ENCODE peak calls at places on chromosome X, in five cellular contexts. One of them, this sample, is unnamed.
A peak's percentile ranks its signal among the peaks of the same experiment; 100 is the strongest.

GRCh38 chrX:7801706-7802105 is 41.3 kb upstream of the VCX start:
- DNase-seq in CD4-positive, alpha-beta T cell: no peak
- DNase-seq in endodermal cell: no peak
- DNase-seq in upper lobe of right lung: no peak
- DNase-seq in CD8-positive, alpha-beta T cell: no peak
- DNase-seq in this sample: no peak

GRCh38 chrX:80812176-80812575 is 2.5 kb upstream of the BRWD3 start:
- DNase-seq in endodermal cell: peak; percentile 75
- DNase-seq in CD4-positive, alpha-beta T cell: peak; percentile 23
- DNase-seq in CD8-positive, alpha-beta T cell: peak; percentile 31
- DNase-seq in upper lobe of right lung: no peak
- DNase-seq in this sample: peak; percentile 5

GRCh38 chrX:9148626-9149385 is 114.9 kb upstream of the FAM9B start:
- DNase-seq in upper lobe of right lung: no peak
- DNase-seq in CD4-positive, alpha-beta T cell: no peak
- DNase-seq in endodermal cell: peak; percentile 86
- DNase-seq in CD8-positive, alpha-beta T cell: no peak
- DNase-seq in this sample: no peak

GRCh38 chrX:9866633-9867032 is 80.4 kb downstream of the SHROOM2 start:
- DNase-seq in upper lobe of right lung: no peak
- DNase-seq in endodermal cell: no peak
- DNase-seq in CD8-positive, alpha-beta T cell: no peak
- DNase-seq in CD4-positive, alpha-beta T cell: no peak
- DNase-seq in this sample: no peak

GRCh38 chrX:134547047-134547679 is 87.2 kb downstream of the HPRT1 start:
- DNase-seq in CD8-positive, alpha-beta T cell: no peak
- DNase-seq in endodermal cell: no peak
- DNase-seq in CD4-positive, alpha-beta T cell: no peak
- DNase-seq in upper lobe of right lung: no peak
- DNase-seq in this sample: no peak

GRCh38 chrX:48958635-48959094 is 1.3 kb upstream of the OTUD5 start:
- DNase-seq in CD4-positive, alpha-beta T cell: no peak
- DNase-seq in upper lobe of right lung: peak; percentile 64
- DNase-seq in endodermal cell: no peak
- DNase-seq in CD8-positive, alpha-beta T cell: no peak
- DNase-seq in this sample: no peak

GRCh38 chrX:72094894-72095293 is 36.8 kb downstream of the RTL5 start:
- DNase-seq in upper lobe of right lung: no peak
- DNase-seq in endodermal cell: peak; percentile 69
- DNase-seq in CD4-positive, alpha-beta T cell: peak; percentile 55
- DNase-seq in CD8-positive, alpha-beta T cell: peak; percentile 54
- DNase-seq in this sample: peak; percentile 68

GRCh38 chrX:4935846-4936245 is 1222.4 kb upstream of the PRKX start:
- DNase-seq in endodermal cell: no peak
- DNase-seq in CD8-positive, alpha-beta T cell: no peak
- DNase-seq in upper lobe of right lung: no peak
- DNase-seq in CD4-positive, alpha-beta T cell: no peak
- DNase-seq in this sample: no peak

GRCh38 chrX:40127052-40127451 is 29.3 kb upstream of the BCOR start:
- DNase-seq in CD4-positive, alpha-beta T cell: no peak
- DNase-seq in endodermal cell: no peak
- DNase-seq in CD8-positive, alpha-beta T cell: no peak
- DNase-seq in upper lobe of right lung: no peak
- DNase-seq in this sample: no peak

GRCh38 chrX:141924293-141924692 is 20.6 kb downstream of the MAGEC1 start:
- DNase-seq in CD4-positive, alpha-beta T cell: no peak
- DNase-seq in upper lobe of right lung: no peak
- DNase-seq in endodermal cell: no peak
- DNase-seq in CD8-positive, alpha-beta T cell: no peak
- DNase-seq in this sample: no peak

GRCh38 chrX:8345473-8345872 is 119.2 kb upstream of the VCX3B start:
- DNase-seq in endodermal cell: no peak
- DNase-seq in upper lobe of right lung: no peak
- DNase-seq in CD4-positive, alpha-beta T cell: no peak
- DNase-seq in CD8-positive, alpha-beta T cell: no peak
- DNase-seq in this sample: no peak

GRCh38 chrX:39728852-39729587 is 368.7 kb downstream of the BCOR start:
- DNase-seq in endodermal cell: peak; percentile 53
- DNase-seq in CD4-positive, alpha-beta T cell: no peak
- DNase-seq in upper lobe of right lung: no peak
- DNase-seq in CD8-positive, alpha-beta T cell: no peak
- DNase-seq in this sample: no peak

GRCh38 chrX:47707031-47707780 is 48.2 kb upstream of the UXT start:
- DNase-seq in endodermal cell: no peak
- DNase-seq in CD8-positive, alpha-beta T cell: no peak
- DNase-seq in upper lobe of right lung: no peak
- DNase-seq in CD4-positive, alpha-beta T cell: no peak
- DNase-seq in this sample: no peak

GRCh38 chrX:72470111-72470510 is 102.5 kb downstream of the HDAC8 start:
- DNase-seq in CD4-positive, alpha-beta T cell: no peak
- DNase-seq in endodermal cell: no peak
- DNase-seq in upper lobe of right lung: no peak
- DNase-seq in CD8-positive, alpha-beta T cell: no peak
- DNase-seq in this sample: no peak

GRCh38 chrX:2384486-2384885 is 116.3 kb downstream of the DHRSX start:
- DNase-seq in upper lobe of right lung: no peak
- DNase-seq in endodermal cell: no peak
- DNase-seq in CD8-positive, alpha-beta T cell: no peak
- DNase-seq in CD4-positive, alpha-beta T cell: no peak
- DNase-seq in this sample: no peak

GRCh38 chrX:19810809-19811208 is 76.6 kb downstream of the SH3KBP1 start:
- DNase-seq in CD4-positive, alpha-beta T cell: no peak
- DNase-seq in endodermal cell: no peak
- DNase-seq in upper lobe of right lung: no peak
- DNase-seq in CD8-positive, alpha-beta T cell: no peak
- DNase-seq in this sample: no peak

GRCh38 chrX:94937491-94937890 is 1263.5 kb downstream of the FAM133A start:
- DNase-seq in CD4-positive, alpha-beta T cell: no peak
- DNase-seq in upper lobe of right lung: no peak
- DNase-seq in endodermal cell: no peak
- DNase-seq in CD8-positive, alpha-beta T cell: no peak
- DNase-seq in this sample: no peak

GRCh38 chrX:138345801-138346200 is 365.7 kb downstream of the FGF13 start:
- DNase-seq in CD4-positive, alpha-beta T cell: no peak
- DNase-seq in CD8-positive, alpha-beta T cell: no peak
- DNase-seq in upper lobe of right lung: no peak
- DNase-seq in endodermal cell: no peak
- DNase-seq in this sample: no peak

GRCh38 chrX:8179653-8180052 is 8.6 kb upstream of the VCX2 start:
- DNase-seq in CD8-positive, alpha-beta T cell: no peak
- DNase-seq in endodermal cell: no peak
- DNase-seq in CD4-positive, alpha-beta T cell: no peak
- DNase-seq in upper lobe of right lung: no peak
- DNase-seq in this sample: no peak

GRCh38 chrX:42946544-42947223 is 168.7 kb upstream of the PPP1R2C start:
- DNase-seq in CD4-positive, alpha-beta T cell: peak; percentile 17
- DNase-seq in CD8-positive, alpha-beta T cell: no peak
- DNase-seq in endodermal cell: no peak
- DNase-seq in upper lobe of right lung: no peak
- DNase-seq in this sample: no peak

GRCh38 chrX:153238361-153238760 is 59.3 kb downstream of the MAGEA1 start:
- DNase-seq in CD4-positive, alpha-beta T cell: no peak
- DNase-seq in upper lobe of right lung: no peak
- DNase-seq in endodermal cell: no peak
- DNase-seq in CD8-positive, alpha-beta T cell: no peak
- DNase-seq in this sample: no peak

GRCh38 chrX:140762061-140762460 is 52.5 kb downstream of the LINC00632 start:
- DNase-seq in CD8-positive, alpha-beta T cell: peak; percentile 17
- DNase-seq in endodermal cell: peak; percentile 77
- DNase-seq in upper lobe of right lung: no peak
- DNase-seq in CD4-positive, alpha-beta T cell: peak; percentile 5
- DNase-seq in this sample: peak; percentile 17

GRCh38 chrX:550514-550913 is 80.1 kb upstream of the SHOX start:
- DNase-seq in upper lobe of right lung: no peak
- DNase-seq in endodermal cell: no peak
- DNase-seq in CD8-positive, alpha-beta T cell: no peak
- DNase-seq in CD4-positive, alpha-beta T cell: no peak
- DNase-seq in this sample: no peak

GRCh38 chrX:551306-551705 is 79.3 kb upstream of the SHOX start:
- DNase-seq in CD8-positive, alpha-beta T cell: no peak
- DNase-seq in CD4-positive, alpha-beta T cell: no peak
- DNase-seq in endodermal cell: no peak
- DNase-seq in upper lobe of right lung: no peak
- DNase-seq in this sample: no peak

GRCh38 chrX:554271-554670 is 76.3 kb upstream of the SHOX start:
- DNase-seq in upper lobe of right lung: no peak
- DNase-seq in endodermal cell: no peak
- DNase-seq in CD4-positive, alpha-beta T cell: no peak
- DNase-seq in CD8-positive, alpha-beta T cell: no peak
- DNase-seq in this sample: no peak

GRCh38 chrX:552496-552895 is 78.1 kb upstream of the SHOX start:
- DNase-seq in CD4-positive, alpha-beta T cell: no peak
- DNase-seq in CD8-positive, alpha-beta T cell: no peak
- DNase-seq in endodermal cell: no peak
- DNase-seq in upper lobe of right lung: no peak
- DNase-seq in this sample: no peak

DNA sequence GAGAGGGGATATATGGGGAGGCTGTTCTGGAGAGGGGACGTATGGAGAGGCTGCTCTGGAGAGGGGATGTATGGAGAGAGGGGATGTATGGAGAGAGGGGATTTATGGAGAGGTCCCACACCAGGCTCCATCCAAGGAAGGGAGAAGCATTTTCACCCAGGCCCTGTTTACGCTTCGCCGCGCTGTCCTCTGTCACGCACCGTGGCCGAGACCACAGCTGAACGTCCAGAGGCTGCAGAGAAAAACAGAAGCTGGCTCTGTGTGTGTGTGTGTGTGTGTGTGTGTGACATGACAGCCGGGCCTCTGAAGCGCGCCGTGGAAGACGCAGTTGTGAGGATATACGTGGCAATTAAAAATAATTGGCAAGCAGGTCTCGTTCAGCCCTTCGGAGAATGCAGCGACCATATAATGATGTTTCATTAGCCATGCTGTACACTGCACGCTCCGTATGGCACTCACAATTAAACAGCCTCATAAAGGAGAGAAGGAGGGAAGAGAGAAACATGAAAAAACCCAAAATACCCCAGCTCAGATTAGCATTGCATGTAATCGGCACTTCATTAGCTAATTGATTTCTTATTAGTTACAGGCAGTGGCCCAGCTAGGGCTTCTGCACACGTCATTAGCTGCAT is 74.9 kb upstream of the SHOX start:
- DNase-seq in upper lobe of right lung: no peak
- DNase-seq in CD4-positive, alpha-beta T cell: no peak
- DNase-seq in CD8-positive, alpha-beta T cell: no peak
- DNase-seq in endodermal cell: no peak
- DNase-seq in this sample: no peak
- H3K9me3 ChIP-seq in upper lobe of right lung: no peaks in the 10 kb centered on the region
- H3K9me3 ChIP-seq in CD4-positive, alpha-beta T cell: no peaks in the 10 kb centered on the region
- H3K9me3 ChIP-seq in CD8-positive, alpha-beta T cell: peaks cover 3% of the 10 kb centered on the region
- H3K9me3 ChIP-seq in endodermal cell: no peaks in the 10 kb centered on the region
- H3K9me3 ChIP-seq in this sample: peaks cover 2% of the 10 kb centered on the region

GRCh38 chrX:1242901-1243402 is 25.7 kb upstream of the CSF2RA start:
- DNase-seq in CD8-positive, alpha-beta T cell: no peak
- DNase-seq in CD4-positive, alpha-beta T cell: no peak
- DNase-seq in upper lobe of right lung: no peak
- DNase-seq in endodermal cell: peak; percentile 82
- DNase-seq in this sample: no peak

GRCh38 chrX:1248381-1249061 is 20.1 kb upstream of the CSF2RA start:
- DNase-seq in CD8-positive, alpha-beta T cell: no peak
- DNase-seq in upper lobe of right lung: no peak
- DNase-seq in CD4-positive, alpha-beta T cell: no peak
- DNase-seq in endodermal cell: peak; percentile 96
- DNase-seq in this sample: no peak

GRCh38 chrX:1249101-1249887 is 19.3 kb upstream of the CSF2RA start:
- DNase-seq in CD4-positive, alpha-beta T cell: peak; percentile 63
- DNase-seq in CD8-positive, alpha-beta T cell: peak; percentile 28
- DNase-seq in endodermal cell: peak; percentile 88
- DNase-seq in upper lobe of right lung: peak; percentile 78
- DNase-seq in this sample: no peak

GRCh38 chrX:1244164-1245076 is 24.2 kb upstream of the CSF2RA start:
- DNase-seq in endodermal cell: peak; percentile 93
- DNase-seq in CD4-positive, alpha-beta T cell: peak; percentile 8
- DNase-seq in CD8-positive, alpha-beta T cell: no peak
- DNase-seq in upper lobe of right lung: no peak
- DNase-seq in this sample: no peak

DNA sequence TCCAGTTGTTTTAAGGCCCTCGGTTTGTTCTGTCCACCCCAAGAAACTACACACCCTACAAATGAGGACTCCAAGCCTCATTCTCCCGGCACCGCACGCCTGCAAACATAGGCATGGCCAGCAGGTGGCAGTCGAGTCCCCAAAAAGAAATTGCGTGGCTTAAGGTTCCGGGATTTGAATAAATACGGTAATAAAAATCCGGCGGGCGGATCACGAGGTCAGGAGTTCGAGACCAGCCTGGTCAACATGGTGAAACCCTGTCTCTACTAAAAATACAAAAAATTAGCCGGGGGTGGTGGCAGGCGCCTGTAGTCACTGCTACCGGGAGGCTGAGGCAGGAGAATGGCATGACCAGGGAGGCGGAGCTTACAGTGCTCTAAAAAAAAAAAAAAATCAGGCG is 21.8 kb upstream of the CSF2RA start:
- DNase-seq in CD8-positive, alpha-beta T cell: peak; percentile 79
- DNase-seq in CD4-positive, alpha-beta T cell: peak; percentile 77
- DNase-seq in upper lobe of right lung: peak; percentile 83
- DNase-seq in endodermal cell: peak; percentile 97
- DNase-seq in this sample: peak; percentile 78
- H3K9me3 ChIP-seq in CD8-positive, alpha-beta T cell: no peaks in the 10 kb centered on the region
- H3K9me3 ChIP-seq in CD4-positive, alpha-beta T cell: no peaks in the 10 kb centered on the region
- H3K9me3 ChIP-seq in upper lobe of right lung: no peaks in the 10 kb centered on the region
- H3K9me3 ChIP-seq in endodermal cell: peaks cover 2% of the 10 kb centered on the region
- H3K9me3 ChIP-seq in this sample: no peaks in the 10 kb centered on the region

GRCh38 chrX:145735036-145735435 is 82.6 kb upstream of the SLITRK2 start:
- DNase-seq in endodermal cell: no peak
- DNase-seq in CD8-positive, alpha-beta T cell: no peak
- DNase-seq in upper lobe of right lung: no peak
- DNase-seq in CD4-positive, alpha-beta T cell: no peak
- DNase-seq in this sample: no peak
- H3K9me3 ChIP-seq in endodermal cell: peaks cover 26% of the 10 kb centered on the region
- H3K9me3 ChIP-seq in CD8-positive, alpha-beta T cell: no peaks in the 10 kb centered on the region
- H3K9me3 ChIP-seq in upper lobe of right lung: no peaks in the 10 kb centered on the region
- H3K9me3 ChIP-seq in CD4-positive, alpha-beta T cell: no peaks in the 10 kb centered on the region
- H3K9me3 ChIP-seq in this sample: no peaks in the 10 kb centered on the region

GRCh38 chrX:68789966-68790365 is 38.9 kb upstream of the EFNB1 start:
- DNase-seq in CD8-positive, alpha-beta T cell: no peak
- DNase-seq in CD4-positive, alpha-beta T cell: no peak
- DNase-seq in endodermal cell: no peak
- DNase-seq in upper lobe of right lung: no peak
- DNase-seq in this sample: no peak

GRCh38 chrX:68794486-68794885 is 34.3 kb upstream of the EFNB1 start:
- DNase-seq in upper lobe of right lung: no peak
- DNase-seq in CD8-positive, alpha-beta T cell: no peak
- DNase-seq in endodermal cell: no peak
- DNase-seq in CD4-positive, alpha-beta T cell: no peak
- DNase-seq in this sample: no peak

GRCh38 chrX:68795741-68796140 is 33.1 kb upstream of the EFNB1 start:
- DNase-seq in CD4-positive, alpha-beta T cell: no peak
- DNase-seq in upper lobe of right lung: no peak
- DNase-seq in endodermal cell: no peak
- DNase-seq in CD8-positive, alpha-beta T cell: no peak
- DNase-seq in this sample: no peak

DNA sequence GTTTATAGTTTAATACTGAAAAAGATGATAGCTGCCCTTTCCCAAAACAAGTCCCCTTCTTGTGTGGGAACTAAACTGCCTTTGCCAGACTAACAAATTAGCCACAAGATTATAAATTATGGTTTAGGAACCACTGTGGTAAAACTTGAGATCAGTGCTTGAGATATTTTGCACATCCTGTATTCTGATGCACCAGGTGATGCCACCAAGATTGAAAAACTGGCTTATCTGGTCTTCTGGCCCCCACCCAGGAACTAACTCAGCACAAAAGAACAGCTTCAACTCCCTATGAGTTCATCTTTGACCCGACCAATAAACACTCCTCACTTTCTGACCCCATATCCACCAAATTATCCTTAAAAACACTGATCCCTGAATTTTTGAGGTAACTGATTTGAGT is 36.7 kb upstream of the EFNB1 start:
- DNase-seq in endodermal cell: no peak
- DNase-seq in CD4-positive, alpha-beta T cell: no peak
- DNase-seq in CD8-positive, alpha-beta T cell: no peak
- DNase-seq in upper lobe of right lung: no peak
- DNase-seq in this sample: no peak
- H3K9me3 ChIP-seq in endodermal cell: no peaks in the 10 kb centered on the region
- H3K9me3 ChIP-seq in CD4-positive, alpha-beta T cell: no peaks in the 10 kb centered on the region
- H3K9me3 ChIP-seq in CD8-positive, alpha-beta T cell: no peaks in the 10 kb centered on the region
- H3K9me3 ChIP-seq in upper lobe of right lung: no peaks in the 10 kb centered on the region
- H3K9me3 ChIP-seq in this sample: no peaks in the 10 kb centered on the region